ENCODE peak calls at places on chromosomes 7 and 10, in six cellular contexts. D is IMR-90, U is GM23248, B is PC-3, M is fibroblast of lung, L is MM.1S. J is an unnamed sample.
A peak's percentile ranks its signal among the peaks of the same experiment; 100 is the strongest.

GRCh38 chr10:4527281-4527960 is 298.6 kb upstream of the AKR1E2 start:
- DNase-seq in D (peak; percentile 41), U (peak; percentile 71), B (peak; percentile 20), M (peak; percentile 41), L (no peak), J (peak; percentile 64)

GRCh38 chr10:6321880-6322279 is 119.1 kb downstream of the PFKFB3 start:
- DNase-seq in D (peak; percentile 59), U (peak; percentile 67), B (peak; percentile 22), M (peak; percentile 47), L (no peak), J (peak; percentile 39)

GRCh38 chr7:85483205-85483604 is 296.3 kb upstream of the SEMA3D start:
- DNase-seq in D (peak; percentile 77), U (peak; percentile 65), B (no peak), M (peak; percentile 95), L (no peak), J (peak; percentile 87)

GRCh38 chr10:17113346-17113745 is 16.3 kb downstream of the CUBN start:
- DNase-seq in D (no peak), U (peak; percentile 20), B (peak; percentile 74), M (no peak), L (no peak), J (no peak)

GRCh38 chr10:73967022-73967429 is 30.9 kb upstream of the VCL start:
- DNase-seq in D (no peak), U (no peak), B (peak; percentile 53), M (no peak), L (no peak), J (no peak)

GRCh38 chr10:102602272-102603045 is 41.8 kb upstream of the TRIM8 start:
- DNase-seq in D (no peak), U (peak; percentile 78), B (no peak), M (peak; percentile 51), L (no peak), J (no peak)

GRCh38 chr10:114437456-114438292 is 33.4 kb upstream of the AFAP1L2 start:
- DNase-seq in D (peak; percentile 19), U (peak; percentile 54), B (peak; percentile 55), M (peak; percentile 44), L (peak; percentile 18), J (no peak)

GRCh38 chr7:4814463-4814862 is 39.0 kb downstream of the AP5Z1 start:
- DNase-seq in D (no peak), U (no peak), B (no peak), M (no peak), L (no peak), J (no peak)

GRCh38 chr10:14736043-14736442 is 38.7 kb downstream of the FAM107B start:
- DNase-seq in D (no peak), U (no peak), B (no peak), M (no peak), L (peak; percentile 22), J (no peak)

GRCh38 chr7:142611566-142612250 is 137.6 kb upstream of the PRSS1 start:
- DNase-seq in D (no peak), U (peak; percentile 17), B (no peak), M (no peak), L (no peak), J (no peak)

GRCh38 chr7:151924508-151924907 is 31.7 kb upstream of the GALNTL5 start:
- DNase-seq in D (no peak), U (no peak), B (no peak), M (no peak), L (no peak), J (no peak)

GRCh38 chr10:12412671-12413368 is 63.5 kb downstream of the CAMK1D start:
- DNase-seq in D (no peak), U (no peak), B (no peak), M (no peak), L (no peak), J (no peak)

GRCh38 chr7:44348300-44348699 is 22.9 kb upstream of the CAMK2B start:
- DNase-seq in D (peak; percentile 39), U (peak; percentile 67), B (peak; percentile 50), M (peak; percentile 32), L (no peak), J (no peak)

GRCh38 chr7:16411391-16411790 is 9.9 kb downstream of the CRPPA start:
- DNase-seq in D (peak; percentile 35), U (peak; percentile 24), B (peak; percentile 82), M (no peak), L (no peak), J (peak; percentile 18)

GRCh38 chr7:106736508-106737201 is 75.7 kb upstream of the CCDC71L start:
- DNase-seq in D (peak; percentile 83), U (peak; percentile 85), B (peak; percentile 72), M (peak; percentile 81), L (peak; percentile 92), J (peak; percentile 63)

GRCh38 chr7:110130669-110131068 is 960.3 kb upstream of the LRRN3 start:
- DNase-seq in D (peak; percentile 5), U (no peak), B (peak; percentile 20), M (peak; percentile 20), L (no peak), J (no peak)

GRCh38 chr7:158366346-158366745 is 221.3 kb downstream of the PTPRN2 start:
- DNase-seq in D (no peak), U (no peak), B (no peak), M (no peak), L (no peak), J (no peak)

GRCh38 chr7:158368449-158368848 is 219.2 kb downstream of the PTPRN2 start:
- DNase-seq in D (no peak), U (no peak), B (no peak), M (no peak), L (no peak), J (no peak)

GRCh38 chr7:158367634-158367982 is 220.0 kb downstream of the PTPRN2 start:
- DNase-seq in D (no peak), U (no peak), B (no peak), M (no peak), L (no peak), J (no peak)

GRCh38 chr7:158365332-158365731 is 222.3 kb downstream of the PTPRN2 start:
- DNase-seq in D (no peak), U (no peak), B (no peak), M (no peak), L (no peak), J (no peak)

GRCh38 chr7:158366916-158367633 is 220.5 kb downstream of the PTPRN2 start:
- DNase-seq in D (no peak), U (no peak), B (no peak), M (no peak), L (no peak), J (no peak)
- H3K9ac ChIP-seq in D (no peak overlapping the region), U (no peak overlapping the region), B (no peak overlapping the region), M (no peak overlapping the region), L (no peak overlapping the region), J (no peak overlapping the region)

GRCh38 chr7:69638674-69639073 is 40.4 kb downstream of the AUTS2 start:
- DNase-seq in D (no peak), U (no peak), B (no peak), M (no peak), L (no peak), J (no peak)

GRCh38 chr7:69640925-69641594 is 42.8 kb downstream of the AUTS2 start:
- DNase-seq in D (no peak), U (no peak), B (no peak), M (no peak), L (no peak), J (no peak)

GRCh38 chr7:69645683-69646082 is 47.4 kb downstream of the AUTS2 start:
- DNase-seq in D (no peak), U (no peak), B (no peak), M (no peak), L (no peak), J (no peak)

GRCh38 chr7:69640216-69640615 is 41.9 kb downstream of the AUTS2 start:
- DNase-seq in D (no peak), U (no peak), B (no peak), M (no peak), L (no peak), J (no peak)

DNA sequence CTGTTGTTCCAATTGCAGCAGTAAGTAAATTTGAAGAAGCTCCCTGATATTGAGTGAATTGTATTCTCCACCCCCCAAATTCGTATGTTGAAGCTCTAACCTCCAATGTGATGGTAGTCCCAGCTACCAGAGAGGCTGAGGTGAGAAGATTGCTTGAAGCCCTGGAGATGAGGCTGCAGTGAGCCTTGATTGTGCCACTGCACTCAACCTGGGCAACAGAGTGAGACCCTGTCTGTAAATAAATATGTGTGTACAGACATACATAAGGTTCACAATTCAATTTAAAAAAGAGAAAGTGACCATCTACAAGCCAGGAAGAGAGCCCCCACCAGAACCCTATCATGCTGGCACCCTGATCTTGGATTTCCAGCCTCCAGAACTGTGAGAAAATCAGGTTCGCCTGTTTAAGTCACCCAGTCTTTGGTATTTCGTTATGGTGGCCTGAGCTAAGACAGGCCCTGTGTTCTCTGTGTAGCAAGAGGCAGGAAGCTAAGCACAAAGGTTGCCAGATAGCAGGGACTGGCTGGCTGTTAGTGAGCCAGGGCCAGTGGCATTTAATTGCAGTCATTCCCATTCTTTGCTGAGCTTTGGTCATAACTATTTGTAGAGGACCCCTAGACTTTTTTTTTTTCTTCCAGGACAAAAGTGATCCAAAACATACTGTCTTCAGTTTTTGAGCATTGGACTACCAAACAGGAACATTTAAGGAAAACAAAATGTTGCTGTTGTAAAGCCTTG is 45.6 kb downstream of the AUTS2 start:
- DNase-seq in D (no peak), U (peak; percentile 2), B (no peak), M (no peak), L (no peak), J (no peak)
- H4K20me1 ChIP-seq in D (no peaks in the 10 kb centered on the region), U (no peaks in the 10 kb centered on the region), B (no peaks in the 10 kb centered on the region), M (no peaks in the 10 kb centered on the region), L (no peaks in the 10 kb centered on the region), J (peaks cover 61% of the 10 kb centered on the region)

GRCh38 chr7:108650487-108650886 is 80.8 kb downstream of the DNAJB9 start:
- DNase-seq in D (peak; percentile 29), U (peak; percentile 6), B (peak; percentile 22), M (peak; percentile 93), L (no peak), J (peak; percentile 8)
- H3K4me2 ChIP-seq in D (no peak overlapping the region), U (no peak overlapping the region), B (no peak overlapping the region), M (no peak overlapping the region), L (no peak overlapping the region), J (no peak overlapping the region)

GRCh38 chr10:125523347-125523746 is 159.6 kb downstream of the TEX36 start:
- DNase-seq in D (no peak), U (no peak), B (no peak), M (no peak), L (no peak), J (no peak)

GRCh38 chr10:125520968-125521367 is 162.0 kb downstream of the TEX36 start:
- DNase-seq in D (no peak), U (no peak), B (no peak), M (no peak), L (no peak), J (no peak)

DNA sequence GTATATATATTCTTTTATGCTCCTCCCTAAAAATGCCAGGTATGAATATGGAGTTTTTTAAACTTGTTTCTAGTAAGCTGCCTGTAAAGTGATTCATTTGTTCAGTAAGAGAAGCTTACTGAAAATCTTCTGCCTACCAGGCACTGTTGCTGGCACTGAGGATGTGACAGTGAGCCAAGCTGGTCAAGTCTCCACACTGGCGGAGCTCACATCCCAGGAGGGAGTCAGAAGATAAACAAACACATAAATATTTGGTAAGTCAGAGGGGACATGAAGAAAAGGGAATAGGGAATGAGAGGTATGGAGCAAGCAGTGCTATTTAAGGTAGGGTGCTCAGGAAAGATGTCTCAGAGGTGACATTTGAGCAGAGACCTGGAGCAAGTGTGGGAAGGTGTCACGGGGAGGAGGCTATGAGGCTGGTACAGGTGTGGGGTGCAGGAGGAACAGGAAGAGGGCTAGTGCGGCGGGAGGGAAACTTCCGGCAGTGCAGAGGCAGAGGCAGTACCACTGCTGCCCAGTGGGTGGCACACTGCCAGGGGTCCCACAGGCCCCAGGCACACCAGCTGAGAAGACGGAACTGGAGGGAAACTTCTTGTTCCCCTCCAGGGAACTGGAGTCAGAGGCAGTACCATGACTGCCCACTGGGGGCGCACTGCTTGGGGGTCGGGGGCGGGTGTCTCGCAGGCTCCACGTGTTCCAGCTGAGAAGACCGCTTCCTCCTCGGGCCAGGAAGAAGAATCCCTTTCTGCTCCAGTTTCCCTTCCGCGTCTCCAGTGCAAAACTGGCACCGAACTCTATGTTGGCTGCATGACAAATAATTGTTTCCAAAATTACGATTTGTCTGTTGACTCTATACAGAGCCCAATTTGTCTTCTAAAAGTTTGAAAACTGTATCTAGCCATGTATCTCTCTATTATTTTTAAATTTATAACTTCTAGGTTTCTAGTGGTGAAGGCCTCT is 161.0 kb downstream of the TEX36 start:
- DNase-seq in D (no peak), U (peak; percentile 11), B (peak; percentile 22), M (no peak), L (no peak), J (no peak)
- H3K9ac ChIP-seq in D (no peak overlapping the region), U (no peak overlapping the region), B (no peak overlapping the region), M (no peak overlapping the region), L (no peak overlapping the region), J (no peak overlapping the region)

J was measured in astrocyte.